ENCODE peak calls at places on chromosomes 16 and 17, in eight cellular contexts. U is OCI-LY7, N is neural crest cell, I is HFFc6, Y is AG10803, S is sigmoid colon, R is fibroblast of mammary gland, G is ascending aorta. W is an unnamed sample.

GRCh38 chr16:70778901-70779309 is 22.1 kb downstream of the VAC14 start:
- DNase-seq in U (no peak), N (peak), I (peak), Y (peak), S (peak), R (peak), G (peak), W (peak)

GRCh38 chr16:27441998-27442397 is 40.0 kb downstream of the IL21R start:
- DNase-seq in U (no peak), N (no peak), I (no peak), Y (no peak), S (peak), R (no peak), G (peak), W (no peak)

GRCh38 chr17:29048440-29049360 is 5.8 kb downstream of the PIPOX start:
- DNase-seq in U (no peak), N (peak), I (peak), Y (no peak), S (no peak), R (no peak), G (no peak), W (no peak)

GRCh38 chr16:80674884-80675283 is 129.5 kb downstream of the CDYL2 start:
- DNase-seq in U (no peak), N (no peak), I (no peak), Y (no peak), S (no peak), R (no peak), G (no peak), W (no peak)

GRCh38 chr16:11534262-11534661 is 52.5 kb downstream of the LITAF start:
- DNase-seq in U (no peak), N (no peak), I (no peak), Y (peak), S (no peak), R (peak), G (no peak), W (no peak)

GRCh38 chr17:50604470-50604869 is 30.2 kb upstream of the ABCC3 start:
- DNase-seq in U (no peak), N (no peak), I (no peak), Y (peak), S (peak), R (peak), G (no peak), W (peak)

GRCh38 chr17:52242268-52242667 is 83.8 kb upstream of the CA10 start:
- DNase-seq in U (no peak), N (no peak), I (no peak), Y (no peak), S (no peak), R (no peak), G (no peak), W (no peak)

GRCh38 chr17:44204453-44204882 is 4.8 kb upstream of the ATXN7L3 start:
- DNase-seq in U (no peak), N (no peak), I (peak), Y (peak), S (no peak), R (peak), G (no peak), W (no peak)

GRCh38 chr17:45672301-45672700 is 111.8 kb upstream of the CRHR1 start:
- DNase-seq in U (no peak), N (no peak), I (no peak), Y (no peak), S (no peak), R (no peak), G (no peak), W (no peak)

GRCh38 chr16:80027007-80027965 is 426.7 kb upstream of the MAF start:
- DNase-seq in U (no peak), N (peak), I (peak), Y (peak), S (peak), R (peak), G (peak), W (peak)

GRCh38 chr17:79988163-79988971 is 47.3 kb downstream of the TBC1D16 start:
- DNase-seq in U (no peak), N (no peak), I (peak), Y (peak), S (peak), R (peak), G (no peak), W (peak)

GRCh38 chr17:9907883-9908648 is 3.0 kb upstream of the RCVRN start:
- DNase-seq in U (no peak), N (no peak), I (no peak), Y (no peak), S (no peak), R (no peak), G (no peak), W (no peak)

GRCh38 chr17:8887834-8888703 is 20.6 kb upstream of the PIK3R6 start:
- DNase-seq in U (no peak), N (peak), I (peak), Y (peak), S (no peak), R (peak), G (no peak), W (no peak)

GRCh38 chr17:78532922-78533640 is 44.1 kb downstream of the DNAH17 start:
- DNase-seq in U (no peak), N (no peak), I (no peak), Y (peak), S (no peak), R (peak), G (no peak), W (no peak)

GRCh38 chr17:42002792-42003301 is 14.4 kb downstream of the DNAJC7 start:
- DNase-seq in U (no peak), N (no peak), I (peak), Y (no peak), S (no peak), R (no peak), G (no peak), W (no peak)

DNA sequence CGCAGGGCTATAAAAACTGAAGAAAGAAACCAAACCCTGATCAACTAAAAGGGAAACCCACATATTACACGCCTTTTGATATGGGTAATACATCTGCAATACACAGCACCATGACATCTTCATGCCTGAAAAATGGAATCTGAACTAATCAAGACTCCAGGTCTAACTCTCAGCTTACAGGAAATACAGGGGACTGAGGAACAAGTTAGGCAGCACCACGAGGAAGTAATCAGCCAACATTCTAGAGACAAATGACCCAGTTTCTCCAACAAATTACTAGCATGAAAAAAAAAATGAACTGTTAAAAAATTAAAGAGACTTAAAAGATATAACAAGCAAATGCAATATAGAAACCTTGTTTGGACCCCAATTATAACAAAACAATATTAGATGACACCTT is 9.1 kb downstream of the SLC39A11 start:
- DNase-seq in U (no peak), N (no peak), I (no peak), Y (no peak), S (no peak), R (no peak), G (no peak), W (no peak)
- TF ChIP-seq CTCF in U (no peak), N (no peak), I (no peak), Y (no peak), S (no peak), R (no peak), G (no peak), W (no peak)

GRCh38 chr16:78705694-78706093 is 606.2 kb downstream of the WWOX start:
- DNase-seq in U (peak), N (no peak), I (no peak), Y (peak), S (no peak), R (peak), G (no peak), W (no peak)
- TF ChIP-seq CTCF in U (peak), N (peak), I (peak), Y (peak), S (no peak), R (peak), G (no peak), W (no peak)

GRCh38 chr16:89536886-89537548 is 23.5 kb upstream of the RPL13 start:
- DNase-seq in U (no peak), N (no peak), I (no peak), Y (peak), S (no peak), R (no peak), G (no peak), W (no peak)
- TF ChIP-seq CTCF in U (no peak), N (no peak), I (no peak), Y (no peak), S (no peak), R (no peak), G (no peak), W (no peak)

GRCh38 chr17:7220593-7221280 is 999 bp downstream of the ACADVL start:
- DNase-seq in U (peak), N (no peak), I (peak), Y (peak), S (peak), R (peak), G (no peak), W (no peak)
- TF ChIP-seq CTCF in U (peak), N (peak), I (peak), Y (peak), S (no peak), R (peak), G (peak), W (peak)